ENCODE peak calls at places on chromosomes 11 and 22, in ten cellular contexts. One of them, this sample, is unnamed.

GRCh38 chr11:3004481-3004880 is 12.4 kb upstream of the NAP1L4 start:
- DNase-seq in transverse colon: no peak
- DNase-seq in testis: no peak
- DNase-seq in fibroblast of lung: no peak
- DNase-seq in astrocyte of the spinal cord: no peak
- DNase-seq in body of pancreas: no peak
- DNase-seq in A673: no peak
- DNase-seq in lower leg skin: no peak
- DNase-seq in hepatocyte: no peak
- DNase-seq in left ventricle myocardium inferior: no peak
- DNase-seq in this sample: no peak

GRCh38 chr22:24440718-24441405 is 13.5 kb downstream of the ADORA2A start:
- DNase-seq in hepatocyte: no peak
- DNase-seq in left ventricle myocardium inferior: no peak
- DNase-seq in fibroblast of lung: no peak
- DNase-seq in A673: no peak
- DNase-seq in lower leg skin: no peak
- DNase-seq in body of pancreas: no peak
- DNase-seq in astrocyte of the spinal cord: no peak
- DNase-seq in testis: no peak
- DNase-seq in transverse colon: no peak
- DNase-seq in this sample: no peak

GRCh38 chr22:31346733-31347250 is 646 bp upstream of the PATZ1 start:
- DNase-seq in A673: peak
- DNase-seq in testis: peak
- DNase-seq in left ventricle myocardium inferior: peak
- DNase-seq in transverse colon: peak
- DNase-seq in lower leg skin: peak
- DNase-seq in body of pancreas: peak
- DNase-seq in fibroblast of lung: peak
- DNase-seq in astrocyte of the spinal cord: peak
- DNase-seq in hepatocyte: peak
- DNase-seq in this sample: no peak

GRCh38 chr22:48872271-48873260 is 955.1 kb downstream of the BRD1 start:
- DNase-seq in A673: peak
- DNase-seq in testis: no peak
- DNase-seq in hepatocyte: no peak
- DNase-seq in astrocyte of the spinal cord: no peak
- DNase-seq in left ventricle myocardium inferior: peak
- DNase-seq in body of pancreas: no peak
- DNase-seq in transverse colon: no peak
- DNase-seq in lower leg skin: no peak
- DNase-seq in fibroblast of lung: no peak
- DNase-seq in this sample: no peak

GRCh38 chr11:65493367-65494176 is 5.3 kb upstream of the MALAT1 start:
- DNase-seq in left ventricle myocardium inferior: peak
- DNase-seq in astrocyte of the spinal cord: peak
- DNase-seq in lower leg skin: peak
- DNase-seq in testis: no peak
- DNase-seq in body of pancreas: peak
- DNase-seq in A673: no peak
- DNase-seq in fibroblast of lung: peak
- DNase-seq in hepatocyte: peak
- DNase-seq in transverse colon: peak
- DNase-seq in this sample: peak

GRCh38 chr11:111766834-111767142 is 599 bp upstream of the PPP2R1B start:
- DNase-seq in hepatocyte: no peak
- DNase-seq in A673: no peak
- DNase-seq in fibroblast of lung: no peak
- DNase-seq in transverse colon: no peak
- DNase-seq in lower leg skin: no peak
- DNase-seq in body of pancreas: no peak
- DNase-seq in testis: no peak
- DNase-seq in astrocyte of the spinal cord: no peak
- DNase-seq in left ventricle myocardium inferior: no peak
- DNase-seq in this sample: no peak

GRCh38 chr22:28815101-28815500 is 14.7 kb upstream of the XBP1 start:
- DNase-seq in testis: no peak
- DNase-seq in left ventricle myocardium inferior: no peak
- DNase-seq in transverse colon: no peak
- DNase-seq in fibroblast of lung: no peak
- DNase-seq in hepatocyte: no peak
- DNase-seq in lower leg skin: no peak
- DNase-seq in body of pancreas: no peak
- DNase-seq in A673: no peak
- DNase-seq in astrocyte of the spinal cord: no peak
- DNase-seq in this sample: no peak

GRCh38 chr11:71996946-71997345 is 1.8 kb upstream of the IL18BP start:
- DNase-seq in testis: no peak
- DNase-seq in lower leg skin: no peak
- DNase-seq in fibroblast of lung: no peak
- DNase-seq in left ventricle myocardium inferior: peak
- DNase-seq in body of pancreas: peak
- DNase-seq in astrocyte of the spinal cord: no peak
- DNase-seq in transverse colon: peak
- DNase-seq in hepatocyte: no peak
- DNase-seq in A673: no peak
- DNase-seq in this sample: no peak

GRCh38 chr22:19105456-19105855 is 16.8 kb downstream of the DGCR2 start:
- DNase-seq in body of pancreas: no peak
- DNase-seq in A673: no peak
- DNase-seq in astrocyte of the spinal cord: no peak
- DNase-seq in fibroblast of lung: no peak
- DNase-seq in lower leg skin: no peak
- DNase-seq in testis: no peak
- DNase-seq in transverse colon: no peak
- DNase-seq in left ventricle myocardium inferior: no peak
- DNase-seq in hepatocyte: no peak
- DNase-seq in this sample: no peak

GRCh38 chr22:19107730-19108074 is 14.5 kb downstream of the DGCR2 start:
- DNase-seq in fibroblast of lung: no peak
- DNase-seq in left ventricle myocardium inferior: no peak
- DNase-seq in astrocyte of the spinal cord: no peak
- DNase-seq in body of pancreas: no peak
- DNase-seq in A673: no peak
- DNase-seq in lower leg skin: no peak
- DNase-seq in transverse colon: no peak
- DNase-seq in hepatocyte: no peak
- DNase-seq in testis: no peak
- DNase-seq in this sample: no peak

GRCh38 chr22:19106886-19107729 is 15.1 kb downstream of the DGCR2 start:
- DNase-seq in left ventricle myocardium inferior: no peak
- DNase-seq in lower leg skin: no peak
- DNase-seq in body of pancreas: no peak
- DNase-seq in testis: no peak
- DNase-seq in fibroblast of lung: no peak
- DNase-seq in transverse colon: no peak
- DNase-seq in hepatocyte: no peak
- DNase-seq in A673: no peak
- DNase-seq in astrocyte of the spinal cord: no peak
- DNase-seq in this sample: no peak

GRCh38 chr22:19103881-19104821 is 18.1 kb downstream of the DGCR2 start:
- DNase-seq in lower leg skin: no peak
- DNase-seq in astrocyte of the spinal cord: peak
- DNase-seq in body of pancreas: peak
- DNase-seq in fibroblast of lung: peak
- DNase-seq in A673: peak
- DNase-seq in hepatocyte: no peak
- DNase-seq in left ventricle myocardium inferior: no peak
- DNase-seq in testis: no peak
- DNase-seq in transverse colon: no peak
- DNase-seq in this sample: no peak

DNA sequence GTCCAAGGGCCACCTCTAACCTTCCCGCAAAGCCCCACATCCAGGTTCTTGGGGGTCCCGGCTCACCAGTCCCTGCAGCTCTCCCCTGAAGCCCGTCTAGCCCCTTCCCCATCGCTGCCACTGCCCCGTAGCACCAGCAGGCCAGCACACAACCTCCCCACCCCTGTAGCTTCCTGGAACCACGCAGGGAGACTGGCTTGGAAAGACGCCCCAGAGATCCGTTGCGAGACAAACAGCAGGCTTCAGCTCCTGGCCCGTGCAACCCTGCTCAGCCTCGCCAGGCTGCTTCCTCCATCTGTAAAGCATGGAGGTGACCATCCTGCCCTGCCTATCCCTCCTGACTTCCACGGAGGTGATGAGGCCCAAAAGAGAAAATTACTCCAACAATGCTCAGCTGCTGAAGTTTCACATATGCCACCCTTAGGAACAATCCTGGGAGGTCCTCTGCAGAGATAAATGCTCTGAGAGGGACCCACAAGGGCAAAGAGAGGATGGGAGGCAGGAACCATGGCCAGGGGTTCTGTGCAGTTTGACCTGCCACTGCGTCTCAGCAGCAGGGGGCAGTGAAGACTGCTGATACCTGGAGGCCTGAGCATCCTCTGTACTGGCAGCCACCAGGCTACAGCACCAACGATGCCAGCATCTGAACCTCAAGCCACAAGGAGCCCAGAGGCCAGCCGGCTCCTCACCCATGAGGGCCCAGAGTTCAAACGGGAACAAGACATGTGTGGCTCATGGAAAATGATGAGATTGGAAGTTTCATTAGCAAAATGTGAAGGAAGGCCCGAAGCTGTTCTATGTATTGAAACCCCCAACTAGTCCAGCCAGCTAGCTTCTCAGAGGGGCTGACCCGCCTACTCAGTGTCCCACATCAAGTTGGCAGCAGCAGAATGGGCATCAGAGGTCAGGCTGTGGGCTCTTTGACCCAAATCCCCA is 16.1 kb downstream of the DGCR2 start:
- DNase-seq in astrocyte of the spinal cord: no peak
- DNase-seq in A673: no peak
- DNase-seq in body of pancreas: peak
- DNase-seq in testis: no peak
- DNase-seq in transverse colon: no peak
- DNase-seq in fibroblast of lung: no peak
- DNase-seq in lower leg skin: no peak
- DNase-seq in hepatocyte: no peak
- DNase-seq in left ventricle myocardium inferior: no peak
- DNase-seq in this sample: no peak
- TF ChIP-seq CTCF in astrocyte of the spinal cord: no peak
- TF ChIP-seq CTCF in A673: no peak
- TF ChIP-seq CTCF in body of pancreas: peak
- TF ChIP-seq CTCF in testis: no peak
- TF ChIP-seq CTCF in transverse colon: no peak
- TF ChIP-seq CTCF in fibroblast of lung: peak
- TF ChIP-seq CTCF in lower leg skin: no peak
- TF ChIP-seq CTCF in hepatocyte: peak
- TF ChIP-seq CTCF in left ventricle myocardium inferior: peak
- TF ChIP-seq CTCF in this sample: no peak

DNA sequence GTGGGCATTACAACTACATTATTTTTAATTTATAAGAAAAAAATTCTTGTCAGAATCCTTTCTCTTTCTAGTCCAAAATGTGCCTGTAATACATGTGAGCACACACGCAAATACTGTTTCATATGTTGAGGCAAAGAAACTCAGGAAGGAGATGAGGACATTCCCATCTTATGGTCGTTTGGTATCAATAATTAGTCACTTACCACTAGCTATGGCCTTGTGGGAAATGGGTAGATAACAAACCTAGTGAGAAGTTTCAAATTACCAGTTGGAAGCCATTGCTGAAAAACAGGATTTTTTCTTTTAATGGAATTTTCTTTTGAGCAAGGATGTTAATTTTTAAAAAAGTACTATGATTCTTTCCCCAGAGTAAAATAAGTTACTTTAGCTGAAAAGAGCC is 25.7 kb downstream of the AMOTL1 start:
- DNase-seq in hepatocyte: no peak
- DNase-seq in lower leg skin: no peak
- DNase-seq in transverse colon: no peak
- DNase-seq in fibroblast of lung: peak
- DNase-seq in astrocyte of the spinal cord: peak
- DNase-seq in left ventricle myocardium inferior: no peak
- DNase-seq in body of pancreas: no peak
- DNase-seq in testis: no peak
- DNase-seq in A673: no peak
- DNase-seq in this sample: no peak
- H3K4me3 ChIP-seq in hepatocyte: no peak
- H3K4me3 ChIP-seq in lower leg skin: no peak
- H3K4me3 ChIP-seq in transverse colon: no peak
- H3K4me3 ChIP-seq in fibroblast of lung: no peak
- H3K4me3 ChIP-seq in astrocyte of the spinal cord: no peak
- H3K4me3 ChIP-seq in left ventricle myocardium inferior: no peak
- H3K4me3 ChIP-seq in body of pancreas: no peak
- H3K4me3 ChIP-seq in testis: no peak
- H3K4me3 ChIP-seq in A673: no peak
- H3K4me3 ChIP-seq in this sample: no peak

DNA sequence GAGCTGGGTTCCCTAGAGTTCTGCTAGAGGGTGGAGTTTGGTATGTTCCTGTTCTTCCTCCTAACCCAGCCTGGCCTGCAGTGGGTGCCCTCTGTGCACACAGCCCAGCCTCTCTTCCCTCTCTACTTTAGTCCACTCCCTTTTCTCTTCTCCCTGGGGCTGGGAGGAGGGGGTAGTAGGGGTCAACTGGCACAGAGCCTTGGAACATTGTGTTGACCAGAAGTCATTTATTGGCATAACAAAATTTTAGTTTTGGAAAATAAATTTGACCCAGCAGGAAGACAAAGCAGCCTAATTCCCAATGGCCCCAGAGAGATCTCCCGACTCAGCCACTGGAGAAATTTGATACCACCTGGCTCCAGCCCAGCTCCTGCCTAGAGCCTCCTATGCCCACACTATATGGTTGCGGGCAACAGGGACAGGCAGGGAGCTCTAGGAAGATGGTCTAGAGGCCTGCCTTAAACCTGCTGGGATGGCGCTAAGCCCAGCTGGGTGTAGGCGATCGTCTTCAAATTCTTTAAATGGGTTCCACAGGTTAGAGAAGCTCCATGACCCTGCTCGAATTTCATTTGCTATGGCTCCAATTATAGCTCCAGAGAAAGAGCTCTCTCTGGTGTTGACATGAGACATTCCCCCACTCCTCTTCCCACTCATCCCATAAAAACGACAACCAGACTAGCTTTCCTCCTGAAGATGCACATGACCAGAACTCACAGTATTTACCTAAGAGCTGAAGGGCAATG is 9.9 kb downstream of the PCSK7 start:
- DNase-seq in left ventricle myocardium inferior: peak
- DNase-seq in fibroblast of lung: peak
- DNase-seq in body of pancreas: peak
- DNase-seq in A673: peak
- DNase-seq in lower leg skin: no peak
- DNase-seq in transverse colon: peak
- DNase-seq in astrocyte of the spinal cord: peak
- DNase-seq in hepatocyte: no peak
- DNase-seq in testis: peak
- DNase-seq in this sample: peak
- TF ChIP-seq CTCF in left ventricle myocardium inferior: no peak
- TF ChIP-seq CTCF in fibroblast of lung: peak
- TF ChIP-seq CTCF in body of pancreas: no peak
- TF ChIP-seq CTCF in A673: peak
- TF ChIP-seq CTCF in lower leg skin: no peak
- TF ChIP-seq CTCF in transverse colon: no peak
- TF ChIP-seq CTCF in astrocyte of the spinal cord: peak
- TF ChIP-seq CTCF in hepatocyte: no peak
- TF ChIP-seq CTCF in testis: no peak
- TF ChIP-seq CTCF in this sample: peak

GRCh38 chr11:42410251-42410956 is 901.4 kb upstream of the API5 start:
- DNase-seq in left ventricle myocardium inferior: no peak
- DNase-seq in A673: no peak
- DNase-seq in lower leg skin: no peak
- DNase-seq in fibroblast of lung: no peak
- DNase-seq in transverse colon: no peak
- DNase-seq in hepatocyte: peak
- DNase-seq in body of pancreas: no peak
- DNase-seq in astrocyte of the spinal cord: no peak
- DNase-seq in testis: no peak
- DNase-seq in this sample: no peak

GRCh38 chr11:42407379-42407778 is 904.4 kb upstream of the API5 start:
- DNase-seq in A673: peak
- DNase-seq in testis: peak
- DNase-seq in hepatocyte: peak
- DNase-seq in astrocyte of the spinal cord: no peak
- DNase-seq in left ventricle myocardium inferior: no peak
- DNase-seq in lower leg skin: no peak
- DNase-seq in body of pancreas: no peak
- DNase-seq in transverse colon: no peak
- DNase-seq in fibroblast of lung: no peak
- DNase-seq in this sample: no peak
- H3K4me3 ChIP-seq in A673: no peak
- H3K4me3 ChIP-seq in testis: no peak
- H3K4me3 ChIP-seq in hepatocyte: no peak
- H3K4me3 ChIP-seq in astrocyte of the spinal cord: no peak
- H3K4me3 ChIP-seq in left ventricle myocardium inferior: no peak
- H3K4me3 ChIP-seq in lower leg skin: no peak
- H3K4me3 ChIP-seq in body of pancreas: no peak
- H3K4me3 ChIP-seq in transverse colon: no peak
- H3K4me3 ChIP-seq in fibroblast of lung: no peak
- H3K4me3 ChIP-seq in this sample: no peak